ENCODE peak calls at places on chromosomes 6 and 20, in five cellular contexts. R, L, U, P and A are unnamed samples.

GRCh38 chr6:72286911-72287311 is 335.0 kb upstream of the KCNQ5 start:
- DNase-seq in R (no peak), L (no peak), U (peak), P (no peak), A (no peak)

GRCh38 chr6:141989706-141989959 is 143.1 kb upstream of the GJE1 start:
- DNase-seq in P (no peak), R (no peak), L (no peak), U (no peak), A (no peak)

GRCh38 chr6:142722010-142722409 is 223.0 kb downstream of the HIVEP2 start:
- DNase-seq in L (no peak), U (no peak), P (no peak), R (no peak), A (no peak)

GRCh38 chr6:108921547-108922331 is 73.5 kb downstream of the ARMC2 start:
- DNase-seq in U (peak), R (peak), P (no peak), L (no peak), A (no peak)

GRCh38 chr6:37127961-37128862 is 41.7 kb upstream of the PIM1 start:
- DNase-seq in L (no peak), U (peak), P (no peak), R (no peak), A (no peak)

GRCh38 chr20:57399587-57400261 is 8.5 kb downstream of the RBM38 start:
- DNase-seq in P (peak), L (no peak), R (no peak), U (no peak), A (no peak)

GRCh38 chr6:41846666-41847237 is 48.4 kb downstream of the USP49 start:
- DNase-seq in U (peak), P (peak), L (peak), R (peak), A (peak)

GRCh38 chr6:111614833-111615582 is 9.3 kb upstream of the TRAF3IP2 start:
- DNase-seq in R (no peak), L (no peak), P (no peak), U (no peak), A (no peak)

GRCh38 chr6:56263586-56264295 is 16.4 kb upstream of the COL21A1 start:
- DNase-seq in U (no peak), L (no peak), P (no peak), R (no peak), A (no peak)

GRCh38 chr6:82397962-82398692 is 34.5 kb downstream of the TPBG start:
- DNase-seq in R (no peak), L (no peak), P (no peak), U (peak), A (no peak)

GRCh38 chr6:166662690-166663089 is 35.6 kb upstream of the RPS6KA2 start:
- DNase-seq in U (no peak), P (no peak), R (no peak), L (no peak), A (no peak)

GRCh38 chr6:35024601-35025054 is 116.5 kb downstream of the TCP11 start:
- DNase-seq in P (no peak), U (peak), R (no peak), L (peak), A (no peak)

GRCh38 chr6:108565091-108565766 is 4.5 kb downstream of the FOXO3 start:
- DNase-seq in R (no peak), P (peak), U (no peak), L (no peak), A (no peak)

GRCh38 chr6:39208233-39208720 is 21.0 kb downstream of the KCNK5 start:
- DNase-seq in R (no peak), U (no peak), L (no peak), P (no peak), A (no peak)

GRCh38 chr6:82205793-82206425 is 41.6 kb downstream of the IBTK start:
- DNase-seq in R (no peak), P (no peak), U (peak), L (no peak), A (no peak)

GRCh38 chr6:135212935-135213334 is 31.8 kb downstream of the MYB start:
- DNase-seq in U (peak), R (no peak), P (no peak), L (no peak), A (no peak)

GRCh38 chr6:170362121-170362520 is 55.6 kb downstream of the FAM120B start:
- DNase-seq in U (no peak), P (no peak), R (no peak), L (no peak), A (no peak)

GRCh38 chr6:8506123-8506522 is 70.8 kb upstream of the SLC35B3 start:
- DNase-seq in P (no peak), L (no peak), U (no peak), R (no peak), A (no peak)

GRCh38 chr20:20752712-20753111 is 40.3 kb upstream of the RALGAPA2 start:
- DNase-seq in P (no peak), R (no peak), U (no peak), L (no peak), A (no peak)

GRCh38 chr20:43938932-43939761 is 24.5 kb downstream of the TOX2 start:
- DNase-seq in U (peak), P (no peak), R (peak), L (no peak), A (no peak)

GRCh38 chr6:168815229-168815628 is 374.2 kb downstream of the SMOC2 start:
- DNase-seq in R (no peak), L (peak), P (no peak), U (no peak), A (no peak)
- TF ChIP-seq CTCF in R (no peak), L (no peak), P (no peak), U (peak), A (no peak)

DNA sequence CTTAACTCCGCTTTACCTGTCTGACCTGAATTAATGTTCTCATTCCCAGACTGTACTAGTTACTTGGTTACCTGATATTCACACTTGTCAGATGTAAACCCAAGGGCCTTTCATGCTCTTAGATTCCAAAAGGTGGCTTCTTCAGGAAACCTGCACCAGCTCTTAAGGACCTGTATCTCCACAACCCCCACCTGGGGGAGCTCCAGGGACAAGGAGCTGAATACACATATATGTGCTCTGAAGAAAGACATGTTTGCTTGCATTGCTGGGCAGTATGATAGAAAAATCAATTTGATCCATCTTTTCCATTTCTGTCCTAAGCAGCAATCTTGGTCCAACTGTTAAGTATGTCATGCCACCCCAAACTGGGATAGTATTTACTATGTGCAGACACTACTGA is 64.8 kb upstream of the POU3F2 start:
- DNase-seq in U (peak), L (peak), P (no peak), R (no peak), A (no peak)
- TF ChIP-seq CTCF in U (no peak), L (peak), P (no peak), R (no peak), A (no peak)

GRCh38 chr6:138004423-138005287 is 102.6 kb downstream of the PERP start:
- DNase-seq in R (peak), P (peak), U (peak), L (peak), A (no peak)
- TF ChIP-seq CTCF in R (no peak), P (peak), U (peak), L (peak), A (no peak)

GRCh38 chr20:62395311-62396242 is 8.7 kb downstream of the RPS21 start:
- DNase-seq in U (no peak), P (no peak), R (no peak), L (no peak), A (no peak)
- TF ChIP-seq CTCF in U (no peak), P (no peak), R (no peak), L (no peak), A (no peak)